ENCODE peak calls at places on chromosome X, in six cellular contexts. P is Karpas-422; O is dorsolateral prefrontal cortex; R is AG04450; Z is RWPE1; A is CD4-positive, alpha-beta T cell. J is an unnamed sample.

GRCh38 chrX:129632443-129632842 is 22.3 kb downstream of the APLN start:
- DNase-seq in P (no peak), O (no peak), R (no peak), Z (no peak), A (no peak), J (no peak)

GRCh38 chrX:4277122-4277521 is 563.7 kb upstream of the PRKX start:
- DNase-seq in P (peak), O (no peak), R (no peak), Z (no peak), A (no peak), J (no peak)

GRCh38 chrX:111543212-111543762 is 31.8 kb downstream of the SERTM2 start:
- DNase-seq in P (no peak), O (no peak), R (no peak), Z (no peak), A (no peak), J (no peak)

GRCh38 chrX:153708415-153708814 is 15.8 kb downstream of the BCAP31 start:
- DNase-seq in P (peak), O (peak), R (peak), Z (peak), A (no peak), J (peak)

GRCh38 chrX:13658602-13659001 is 5.7 kb downstream of the TCEANC start:
- DNase-seq in P (peak), O (no peak), R (no peak), Z (peak), A (no peak), J (peak)

GRCh38 chrX:72247206-72247944 is 8.5 kb upstream of the ERCC6L start:
- DNase-seq in P (no peak), O (no peak), R (no peak), Z (no peak), A (no peak), J (no peak)

GRCh38 chrX:7107968-7108480 is 39.5 kb upstream of the STS start:
- DNase-seq in P (peak), O (no peak), R (no peak), Z (no peak), A (no peak), J (no peak)

GRCh38 chrX:39961441-39961840 is 136.3 kb downstream of the BCOR start:
- DNase-seq in P (no peak), O (no peak), R (no peak), Z (no peak), A (no peak), J (no peak)

GRCh38 chrX:83759872-83760271 is 101.1 kb upstream of the CYLC1 start:
- DNase-seq in P (peak), O (no peak), R (no peak), Z (no peak), A (no peak), J (no peak)

GRCh38 chrX:10725071-10725470 is 104.7 kb upstream of the MID1 start:
- DNase-seq in P (no peak), O (no peak), R (no peak), Z (peak), A (no peak), J (no peak)

GRCh38 chrX:135740683-135741149 is 27.3 kb downstream of the CT45A3 start:
- DNase-seq in P (peak), O (no peak), R (no peak), Z (peak), A (peak), J (no peak)

GRCh38 chrX:14916017-14916674 is 42.9 kb downstream of the MOSPD2 start:
- DNase-seq in P (no peak), O (no peak), R (peak), Z (no peak), A (no peak), J (no peak)

GRCh38 chrX:97806238-97806637 is 922.5 kb downstream of the RPA4 start:
- DNase-seq in P (no peak), O (no peak), R (peak), Z (no peak), A (no peak), J (no peak)

GRCh38 chrX:131763674-131764073 is 219.8 kb downstream of the OR13H1 start:
- DNase-seq in P (peak), O (peak), R (no peak), Z (no peak), A (no peak), J (no peak)

GRCh38 chrX:108245462-108245861 is 153.9 kb downstream of the ATG4A start:
- DNase-seq in P (no peak), O (no peak), R (no peak), Z (no peak), A (no peak), J (no peak)

GRCh38 chrX:20265726-20266681 is 705 bp downstream of the RPS6KA3 start:
- DNase-seq in P (peak), O (peak), R (no peak), Z (no peak), A (peak), J (peak)

GRCh38 chrX:46819136-46819535 is 17.7 kb upstream of the RP2 start:
- DNase-seq in P (no peak), O (no peak), R (no peak), Z (no peak), A (no peak), J (no peak)

GRCh38 chrX:145190801-145191389 is 56.4 kb upstream of the SPANXN1 start:
- DNase-seq in P (peak), O (no peak), R (no peak), Z (peak), A (no peak), J (no peak)

GRCh38 chrX:139201924-139202323 is 328.6 kb upstream of the F9 start:
- DNase-seq in P (no peak), O (no peak), R (no peak), Z (no peak), A (no peak), J (no peak)

GRCh38 chrX:139199945-139200344 is 330.6 kb upstream of the F9 start:
- DNase-seq in P (no peak), O (no peak), R (no peak), Z (no peak), A (no peak), J (no peak)

GRCh38 chrX:139200346-139200745 is 330.2 kb upstream of the F9 start:
- DNase-seq in P (no peak), O (no peak), R (no peak), Z (no peak), A (no peak), J (no peak)

GRCh38 chrX:139198936-139199335 is 331.6 kb upstream of the F9 start:
- DNase-seq in P (no peak), O (no peak), R (no peak), Z (no peak), A (no peak), J (no peak)

DNA sequence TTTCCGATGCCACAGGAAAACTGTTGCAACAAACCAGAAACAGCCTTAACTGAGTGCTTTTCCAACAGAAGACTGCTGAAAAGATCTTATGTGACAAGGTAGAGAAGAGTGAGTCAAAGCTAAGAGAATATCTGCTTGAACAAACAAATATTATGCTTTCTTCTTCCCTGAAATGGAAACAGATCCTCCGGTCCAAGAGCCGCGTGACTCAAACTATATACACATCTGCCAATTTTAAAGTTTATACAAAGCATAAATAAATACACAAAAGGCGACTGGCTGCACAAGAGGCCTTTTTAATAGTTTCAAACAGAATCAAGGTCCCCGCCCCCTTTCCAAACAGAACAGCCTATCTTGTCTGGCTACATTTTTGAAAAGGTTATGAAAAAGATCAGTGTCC is 329.7 kb upstream of the F9 start:
- DNase-seq in P (no peak), O (no peak), R (no peak), Z (no peak), A (no peak), J (peak)
- H3K27ac ChIP-seq in P (no peak), O (no peak), R (no peak), Z (no peak), A (no peak), J (peak)

GRCh38 chrX:112636288-112636687 is 43.5 kb downstream of the LHFPL1 start:
- DNase-seq in P (no peak), O (no peak), R (no peak), Z (no peak), A (no peak), J (no peak)
- H3K27ac ChIP-seq in P (no peak), O (no peak), R (peak), Z (no peak), A (no peak), J (no peak)

GRCh38 chrX:41705042-41705441 is 16.3 kb downstream of the GPR34 start:
- DNase-seq in P (no peak), O (no peak), R (no peak), Z (no peak), A (no peak), J (no peak)
- H3K27ac ChIP-seq in P (no peak), O (no peak), R (no peak), Z (no peak), A (no peak), J (no peak)

DNA sequence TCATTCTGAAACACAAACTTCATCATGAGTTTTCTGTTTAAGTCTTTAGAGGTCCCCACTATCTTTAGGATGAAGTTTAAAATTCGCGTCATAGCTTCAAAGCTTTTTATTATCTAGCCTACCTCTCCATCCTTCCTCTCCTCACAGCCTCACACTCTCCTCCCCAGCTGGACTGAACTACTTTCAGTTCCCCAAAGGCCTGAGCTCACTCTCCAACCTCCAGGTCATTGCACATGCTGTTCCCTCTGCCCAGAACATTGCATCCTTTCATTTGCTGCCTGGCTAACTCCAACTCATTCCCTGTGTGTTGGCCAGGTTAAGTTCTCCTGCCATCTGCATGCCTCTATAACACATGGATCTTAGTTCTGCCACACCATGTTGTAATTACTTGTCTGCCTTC is 2.9 kb upstream of the OTUD5 start:
- DNase-seq in P (peak), O (no peak), R (no peak), Z (no peak), A (no peak), J (no peak)
- H3K27ac ChIP-seq in P (peak), O (no peak), R (no peak), Z (no peak), A (no peak), J (no peak)

GRCh38 chrX:113421432-113421831 is 580.8 kb upstream of the AMOT start:
- DNase-seq in P (no peak), O (no peak), R (no peak), Z (no peak), A (no peak), J (no peak)
- H3K27ac ChIP-seq in P (no peak), O (no peak), R (no peak), Z (no peak), A (no peak), J (no peak)